ENCODE peak calls at places on chromosomes 7 and 10, in nine cellular contexts. E is A172; R is body of pancreas; N is CD8-positive, alpha-beta memory T cell; X is IMR-90; P is Kasumi-1; K is T-cell; L is anterior cingulate cortex; U is posterior vena cava. H is an unnamed sample.

GRCh38 chr10:13960603-13961002 is 370.1 kb downstream of the FRMD4A start:
- DNase-seq in X (no peak), E (peak), P (no peak), R (no peak), L (no peak), K (no peak), N (no peak), U (no peak), H (no peak)

GRCh38 chr7:105020926-105021325 is 6.9 kb downstream of the KMT2E start:
- DNase-seq in U (no peak), R (no peak), N (no peak), X (no peak), P (peak), E (no peak), L (no peak), K (no peak), H (no peak)

GRCh38 chr7:12646139-12646538 is 41.3 kb upstream of the ARL4A start:
- DNase-seq in X (peak), R (no peak), K (no peak), E (peak), N (no peak), P (no peak), U (no peak), L (no peak), H (no peak)

GRCh38 chr7:159013181-159013690 is 131.4 kb downstream of the VIPR2 start:
- DNase-seq in X (no peak), U (peak), N (no peak), E (no peak), P (no peak), R (no peak), K (no peak), L (no peak), H (no peak)

GRCh38 chr10:19620867-19621266 is 195.4 kb upstream of the PLXDC2 start:
- DNase-seq in U (no peak), K (no peak), P (no peak), N (no peak), E (no peak), X (peak), L (no peak), R (no peak), H (no peak)

GRCh38 chr7:6164010-6164409 is 108.4 kb downstream of the CYTH3 start:
- DNase-seq in K (no peak), E (no peak), R (no peak), X (no peak), P (no peak), L (no peak), N (no peak), U (no peak), H (no peak)

GRCh38 chr10:58291538-58292174 is 22.7 kb downstream of the CISD1 start:
- DNase-seq in U (no peak), L (no peak), E (peak), K (peak), N (no peak), P (peak), R (peak), X (peak), H (no peak)

GRCh38 chr7:20141666-20142065 is 75.5 kb downstream of the MACC1 start:
- DNase-seq in U (no peak), N (no peak), P (no peak), L (peak), E (no peak), K (no peak), R (no peak), X (peak), H (no peak)

GRCh38 chr10:30897547-30897946 is 134.1 kb downstream of the ZNF438 start:
- DNase-seq in N (no peak), U (no peak), E (no peak), L (no peak), K (no peak), X (no peak), R (no peak), P (no peak), H (no peak)

GRCh38 chr7:425794-426188 is 93.9 kb downstream of the PDGFA start:
- DNase-seq in E (no peak), X (no peak), K (no peak), R (no peak), N (no peak), P (no peak), U (no peak), L (no peak), H (no peak)

GRCh38 chr7:66946545-66946944 is 25.5 kb downstream of the TMEM248 start:
- DNase-seq in P (no peak), N (no peak), K (no peak), E (no peak), R (no peak), U (no peak), X (no peak), L (no peak), H (no peak)

GRCh38 chr10:94098916-94099315 is 105.2 kb downstream of the PLCE1 start:
- DNase-seq in L (no peak), N (no peak), X (no peak), P (no peak), K (no peak), U (no peak), R (no peak), E (no peak), H (no peak)

GRCh38 chr7:106022193-106022821 is 59.2 kb downstream of the CDHR3 start:
- DNase-seq in E (no peak), X (no peak), U (no peak), R (no peak), N (peak), P (peak), K (peak), L (no peak), H (no peak)

GRCh38 chr7:46515844-46516590 is 594.9 kb upstream of the IGFBP3 start:
- DNase-seq in P (no peak), X (no peak), R (no peak), L (no peak), U (no peak), E (peak), K (no peak), N (no peak), H (peak)